ENCODE peak calls at places on chromosomes 16 and 17, in eight cellular contexts. N is neural progenitor cell, R is PC-3, D is OCI-LY7, G is GM23338, L is MM.1S, P is GM23248, H is SK-N-SH. X is an unnamed sample.

GRCh38 chr17:49195746-49196145 is 14.6 kb downstream of the GNGT2 start:
- DNase-seq in N (no peak), R (no peak), D (no peak), G (no peak), L (peak; percentile 15), P (no peak), H (no peak), X (no peak)

GRCh38 chr17:38797091-38797490 is 2.3 kb downstream of the PIP4K2B start:
- DNase-seq in N (no peak), R (no peak), D (no peak), G (no peak), L (no peak), P (peak; percentile 76), H (no peak), X (no peak)

GRCh38 chr16:86984975-86985655 is 332.1 kb downstream of the C16orf95 start:
- DNase-seq in N (peak; percentile 65), R (no peak), D (no peak), G (peak; percentile 12), L (no peak), P (peak; percentile 46), H (no peak), X (no peak)

GRCh38 chr16:1828645-1829410 is 1.8 kb downstream of the FAHD1 start:
- DNase-seq in N (no peak), R (no peak), D (no peak), G (no peak), L (no peak), P (no peak), H (no peak), X (no peak)

GRCh38 chr17:33967608-33968349 is 287.3 kb upstream of the CCL2 start:
- DNase-seq in N (no peak), R (no peak), D (no peak), G (no peak), L (peak; percentile 34), P (no peak), H (no peak), X (no peak)

GRCh38 chr16:47990676-47991075 is 165.1 kb downstream of the ABCC12 start:
- DNase-seq in N (no peak), R (no peak), D (no peak), G (no peak), L (no peak), P (no peak), H (no peak), X (no peak)

GRCh38 chr16:67284699-67285646 is 5.6 kb downstream of the PLEKHG4 start:
- DNase-seq in N (peak; percentile 82), R (peak; percentile 54), D (no peak), G (peak; percentile 91), L (no peak), P (peak; percentile 32), H (peak; percentile 69), X (no peak)

GRCh38 chr17:65121368-65121767 is 15.8 kb upstream of the RGS9 start:
- DNase-seq in N (no peak), R (no peak), D (no peak), G (no peak), L (peak; percentile 89), P (no peak), H (no peak), X (no peak)

GRCh38 chr17:72150632-72151460 is 30.0 kb downstream of the SOX9 start:
- DNase-seq in N (peak; percentile 61), R (no peak), D (no peak), G (peak; percentile 99), L (no peak), P (peak; percentile 9), H (no peak), X (no peak)

GRCh38 chr17:34206569-34206968 is 48.5 kb upstream of the CCL2 start:
- DNase-seq in N (no peak), R (no peak), D (no peak), G (no peak), L (no peak), P (no peak), H (no peak), X (no peak)

GRCh38 chr17:59693582-59693981 is 13.6 kb downstream of the PTRH2 start:
- DNase-seq in N (no peak), R (no peak), D (no peak), G (no peak), L (no peak), P (no peak), H (no peak), X (no peak)

GRCh38 chr17:37259030-37259735 is 116.6 kb upstream of the C17orf78 start:
- DNase-seq in N (no peak), R (no peak), D (no peak), G (no peak), L (no peak), P (peak; percentile 65), H (no peak), X (no peak)

GRCh38 chr17:19380551-19381284 is 2.4 kb downstream of the MAPK7 start:
- DNase-seq in N (no peak), R (no peak), D (no peak), G (no peak), L (no peak), P (no peak), H (no peak), X (no peak)

GRCh38 chr17:46162871-46163270 is 30.4 kb downstream of the KANSL1 start:
- DNase-seq in N (no peak), R (no peak), D (no peak), G (no peak), L (no peak), P (no peak), H (no peak), X (no peak)
- H3K27ac ChIP-seq in N (no peak overlapping the region), R (no peak overlapping the region), D (no peak overlapping the region), G (no peak overlapping the region), L (no peak overlapping the region), P (no peak overlapping the region), H (no peak overlapping the region), X (no peak overlapping the region)

GRCh38 chr16:81617021-81617346 is 162.1 kb upstream of the PLCG2 start:
- DNase-seq in N (no peak), R (no peak), D (no peak), G (no peak), L (no peak), P (no peak), H (no peak), X (no peak)

GRCh38 chr16:81620029-81620428 is 159.1 kb upstream of the PLCG2 start:
- DNase-seq in N (no peak), R (no peak), D (no peak), G (no peak), L (no peak), P (no peak), H (no peak), X (no peak)

GRCh38 chr16:81620796-81621195 is 158.3 kb upstream of the PLCG2 start:
- DNase-seq in N (no peak), R (no peak), D (no peak), G (no peak), L (no peak), P (no peak), H (no peak), X (no peak)

GRCh38 chr16:81618187-81618586 is 160.9 kb upstream of the PLCG2 start:
- DNase-seq in N (no peak), R (no peak), D (no peak), G (no peak), L (no peak), P (no peak), H (no peak), X (no peak)

GRCh38 chr16:81618661-81619060 is 160.4 kb upstream of the PLCG2 start:
- DNase-seq in N (peak; percentile 63), R (no peak), D (no peak), G (no peak), L (no peak), P (no peak), H (no peak), X (no peak)
- TF ChIP-seq EZH2phosphoT487 in N (no peak), R (no peak), D (no peak), G (no peak), L (no peak), P (no peak), H (no peak), X (no peak)

GRCh38 chr17:29740017-29740416 is 117.3 kb upstream of the CORO6 start:
- DNase-seq in N (peak; percentile 62), R (no peak), D (no peak), G (no peak), L (no peak), P (no peak), H (peak; percentile 42), X (no peak)

GRCh38 chr17:29746669-29747068 is 124.0 kb upstream of the CORO6 start:
- DNase-seq in N (no peak), R (no peak), D (no peak), G (no peak), L (no peak), P (no peak), H (no peak), X (no peak)

GRCh38 chr17:29742210-29742513 is 119.5 kb upstream of the CORO6 start:
- DNase-seq in N (no peak), R (no peak), D (no peak), G (no peak), L (no peak), P (no peak), H (no peak), X (no peak)

GRCh38 chr17:29747660-29748059 is 124.9 kb upstream of the CORO6 start:
- DNase-seq in N (no peak), R (no peak), D (no peak), G (no peak), L (no peak), P (no peak), H (peak; percentile 50), X (no peak)

DNA sequence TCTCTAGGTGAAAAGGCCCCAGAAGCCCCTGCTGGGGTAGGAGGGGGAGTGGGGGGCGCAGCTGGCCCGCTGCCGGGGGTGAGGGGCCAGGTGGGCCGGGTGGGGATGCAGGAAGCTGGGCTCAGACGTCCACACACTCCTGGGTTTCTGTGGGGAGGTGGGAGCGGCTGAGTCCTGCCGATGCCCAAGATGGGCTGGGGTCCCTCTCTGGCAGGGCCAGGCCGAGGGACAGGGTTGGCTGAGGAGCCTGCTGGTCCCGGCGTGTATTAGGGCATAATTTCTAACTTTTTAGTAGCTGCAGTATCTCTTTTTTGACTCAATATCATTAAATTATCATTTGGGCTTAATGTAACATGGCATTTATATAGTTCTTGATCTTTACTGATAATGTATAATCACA is 121.4 kb upstream of the CORO6 start:
- DNase-seq in N (no peak), R (no peak), D (no peak), G (no peak), L (no peak), P (no peak), H (peak; percentile 66), X (no peak)
- H3K27ac ChIP-seq in N (no peak overlapping the region), R (peak overlapping the region; percentile 65), D (no peak overlapping the region), G (no peak overlapping the region), L (no peak overlapping the region), P (no peak overlapping the region), H (peak overlapping the region; percentile 42), X (no peak overlapping the region)

DNA sequence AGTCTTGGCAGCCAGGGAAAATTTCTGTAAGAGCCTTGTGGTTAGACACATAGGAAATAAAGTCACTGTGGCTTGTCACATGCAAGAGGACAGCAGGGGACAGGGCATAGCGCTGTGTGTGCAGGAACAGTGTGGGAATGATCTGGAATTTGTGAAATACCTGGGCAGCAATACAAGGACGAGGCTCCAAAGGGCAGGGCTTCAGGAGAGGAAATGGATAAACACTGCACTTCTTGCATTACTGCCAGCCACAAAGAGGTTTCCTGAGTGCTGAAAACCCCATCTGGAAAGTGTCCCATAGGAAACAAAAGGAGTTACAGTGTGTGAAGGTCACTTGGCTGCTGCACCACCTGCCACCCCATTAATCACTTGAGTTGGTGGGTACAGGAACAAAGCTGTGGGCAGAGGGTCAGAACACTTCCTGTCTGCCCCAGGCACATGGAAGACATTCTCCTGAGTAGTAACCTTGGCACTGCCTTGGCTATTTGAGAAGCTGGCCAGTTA is 12.1 kb upstream of the HP start:
- DNase-seq in N (no peak), R (no peak), D (no peak), G (no peak), L (no peak), P (no peak), H (no peak), X (no peak)
- TF ChIP-seq EZH2phosphoT487 in N (no peak), R (no peak), D (no peak), G (no peak), L (no peak), P (no peak), H (no peak), X (no peak)

X was measured in HCT116.